ENCODE peak calls at places on chromosomes 12 and 14, in nine cellular contexts. One of them, this sample, is unnamed.

GRCh38 chr14:54766276-54767138 is 136.1 kb downstream of the GCH1 start:
- DNase-seq in dermis blood vessel endothelial cell: peak; percentile 29
- DNase-seq in nucleus accumbens: no peak
- DNase-seq in activated CD4-positive, alpha-beta memory T cell treated with anti-CD3 and anti-CD28 coated beads for 36 hours: peak; percentile 27
- DNase-seq in fibroblast of mammary gland: no peak
- DNase-seq in NCI-H460: no peak
- DNase-seq in NCI-H146: no peak
- DNase-seq in stimulated activated CD8-positive, alpha-beta memory T cell treated with anti-CD3 and anti-CD28 coated beads, Interleukin-4, amount 100 ng/mL, for 24 hours: no peak
- DNase-seq in activated T-cell treated with anti-CD3 and anti-CD28 coated beads for 24 hours: no peak
- DNase-seq in this sample: no peak

GRCh38 chr12:52380271-52380694 is 5.2 kb downstream of the KRT84 start:
- DNase-seq in dermis blood vessel endothelial cell: peak; percentile 44
- DNase-seq in nucleus accumbens: no peak
- DNase-seq in activated CD4-positive, alpha-beta memory T cell treated with anti-CD3 and anti-CD28 coated beads for 36 hours: peak; percentile 36
- DNase-seq in fibroblast of mammary gland: peak; percentile 29
- DNase-seq in NCI-H460: peak; percentile 20
- DNase-seq in NCI-H146: peak; percentile 46
- DNase-seq in stimulated activated CD8-positive, alpha-beta memory T cell treated with anti-CD3 and anti-CD28 coated beads, Interleukin-4, amount 100 ng/mL, for 24 hours: no peak
- DNase-seq in activated T-cell treated with anti-CD3 and anti-CD28 coated beads for 24 hours: no peak
- DNase-seq in this sample: peak; percentile 59

GRCh38 chr14:36524874-36525745 is 5.1 kb upstream of the NKX2-1 start:
- DNase-seq in dermis blood vessel endothelial cell: peak; percentile 28
- DNase-seq in nucleus accumbens: no peak
- DNase-seq in activated CD4-positive, alpha-beta memory T cell treated with anti-CD3 and anti-CD28 coated beads for 36 hours: peak; percentile 50
- DNase-seq in fibroblast of mammary gland: peak; percentile 32
- DNase-seq in NCI-H460: peak; percentile 55
- DNase-seq in NCI-H146: no peak
- DNase-seq in stimulated activated CD8-positive, alpha-beta memory T cell treated with anti-CD3 and anti-CD28 coated beads, Interleukin-4, amount 100 ng/mL, for 24 hours: no peak
- DNase-seq in activated T-cell treated with anti-CD3 and anti-CD28 coated beads for 24 hours: no peak
- DNase-seq in this sample: peak; percentile 30

GRCh38 chr12:103986823-103987222 is 21.2 kb downstream of the TDG start:
- DNase-seq in dermis blood vessel endothelial cell: no peak
- DNase-seq in nucleus accumbens: no peak
- DNase-seq in activated CD4-positive, alpha-beta memory T cell treated with anti-CD3 and anti-CD28 coated beads for 36 hours: no peak
- DNase-seq in fibroblast of mammary gland: no peak
- DNase-seq in NCI-H460: no peak
- DNase-seq in NCI-H146: no peak
- DNase-seq in stimulated activated CD8-positive, alpha-beta memory T cell treated with anti-CD3 and anti-CD28 coated beads, Interleukin-4, amount 100 ng/mL, for 24 hours: no peak
- DNase-seq in activated T-cell treated with anti-CD3 and anti-CD28 coated beads for 24 hours: no peak
- DNase-seq in this sample: no peak

GRCh38 chr12:52494518-52494917 is 1.5 kb upstream of the KRT6A start:
- DNase-seq in dermis blood vessel endothelial cell: no peak
- DNase-seq in nucleus accumbens: no peak
- DNase-seq in activated CD4-positive, alpha-beta memory T cell treated with anti-CD3 and anti-CD28 coated beads for 36 hours: no peak
- DNase-seq in fibroblast of mammary gland: peak; percentile 88
- DNase-seq in NCI-H460: peak; percentile 18
- DNase-seq in NCI-H146: no peak
- DNase-seq in stimulated activated CD8-positive, alpha-beta memory T cell treated with anti-CD3 and anti-CD28 coated beads, Interleukin-4, amount 100 ng/mL, for 24 hours: no peak
- DNase-seq in activated T-cell treated with anti-CD3 and anti-CD28 coated beads for 24 hours: no peak
- DNase-seq in this sample: peak; percentile 100

GRCh38 chr12:85448548-85449139 is 168.6 kb downstream of the ALX1 start:
- DNase-seq in dermis blood vessel endothelial cell: peak; percentile 46
- DNase-seq in nucleus accumbens: no peak
- DNase-seq in activated CD4-positive, alpha-beta memory T cell treated with anti-CD3 and anti-CD28 coated beads for 36 hours: no peak
- DNase-seq in fibroblast of mammary gland: peak; percentile 15
- DNase-seq in NCI-H460: peak; percentile 9
- DNase-seq in NCI-H146: peak; percentile 16
- DNase-seq in stimulated activated CD8-positive, alpha-beta memory T cell treated with anti-CD3 and anti-CD28 coated beads, Interleukin-4, amount 100 ng/mL, for 24 hours: no peak
- DNase-seq in activated T-cell treated with anti-CD3 and anti-CD28 coated beads for 24 hours: no peak
- DNase-seq in this sample: peak; percentile 32

GRCh38 chr12:95318071-95318545 is 100.5 kb downstream of the VEZT start:
- DNase-seq in dermis blood vessel endothelial cell: no peak
- DNase-seq in nucleus accumbens: no peak
- DNase-seq in activated CD4-positive, alpha-beta memory T cell treated with anti-CD3 and anti-CD28 coated beads for 36 hours: no peak
- DNase-seq in fibroblast of mammary gland: peak; percentile 66
- DNase-seq in NCI-H460: peak; percentile 44
- DNase-seq in NCI-H146: peak; percentile 84
- DNase-seq in stimulated activated CD8-positive, alpha-beta memory T cell treated with anti-CD3 and anti-CD28 coated beads, Interleukin-4, amount 100 ng/mL, for 24 hours: no peak
- DNase-seq in activated T-cell treated with anti-CD3 and anti-CD28 coated beads for 24 hours: no peak
- DNase-seq in this sample: peak; percentile 58

GRCh38 chr12:26134540-26134939 is 9.7 kb upstream of the BHLHE41 start:
- DNase-seq in dermis blood vessel endothelial cell: no peak
- DNase-seq in nucleus accumbens: no peak
- DNase-seq in activated CD4-positive, alpha-beta memory T cell treated with anti-CD3 and anti-CD28 coated beads for 36 hours: no peak
- DNase-seq in fibroblast of mammary gland: no peak
- DNase-seq in NCI-H460: no peak
- DNase-seq in NCI-H146: no peak
- DNase-seq in stimulated activated CD8-positive, alpha-beta memory T cell treated with anti-CD3 and anti-CD28 coated beads, Interleukin-4, amount 100 ng/mL, for 24 hours: no peak
- DNase-seq in activated T-cell treated with anti-CD3 and anti-CD28 coated beads for 24 hours: no peak
- DNase-seq in this sample: no peak

GRCh38 chr12:132465269-132466190 is 24.4 kb upstream of the FBRSL1 start:
- DNase-seq in dermis blood vessel endothelial cell: no peak
- DNase-seq in nucleus accumbens: no peak
- DNase-seq in activated CD4-positive, alpha-beta memory T cell treated with anti-CD3 and anti-CD28 coated beads for 36 hours: no peak
- DNase-seq in fibroblast of mammary gland: no peak
- DNase-seq in NCI-H460: no peak
- DNase-seq in NCI-H146: no peak
- DNase-seq in stimulated activated CD8-positive, alpha-beta memory T cell treated with anti-CD3 and anti-CD28 coated beads, Interleukin-4, amount 100 ng/mL, for 24 hours: no peak
- DNase-seq in activated T-cell treated with anti-CD3 and anti-CD28 coated beads for 24 hours: no peak
- DNase-seq in this sample: no peak

GRCh38 chr12:82698959-82699358 is 12.3 kb downstream of the TMTC2 start:
- DNase-seq in dermis blood vessel endothelial cell: no peak
- DNase-seq in nucleus accumbens: no peak
- DNase-seq in activated CD4-positive, alpha-beta memory T cell treated with anti-CD3 and anti-CD28 coated beads for 36 hours: no peak
- DNase-seq in fibroblast of mammary gland: no peak
- DNase-seq in NCI-H460: no peak
- DNase-seq in NCI-H146: no peak
- DNase-seq in stimulated activated CD8-positive, alpha-beta memory T cell treated with anti-CD3 and anti-CD28 coated beads, Interleukin-4, amount 100 ng/mL, for 24 hours: no peak
- DNase-seq in activated T-cell treated with anti-CD3 and anti-CD28 coated beads for 24 hours: no peak
- DNase-seq in this sample: no peak

GRCh38 chr12:101891462-101891971 is 14.1 kb downstream of the DRAM1 start:
- DNase-seq in dermis blood vessel endothelial cell: peak; percentile 76
- DNase-seq in nucleus accumbens: no peak
- DNase-seq in activated CD4-positive, alpha-beta memory T cell treated with anti-CD3 and anti-CD28 coated beads for 36 hours: no peak
- DNase-seq in fibroblast of mammary gland: peak; percentile 70
- DNase-seq in NCI-H460: no peak
- DNase-seq in NCI-H146: no peak
- DNase-seq in stimulated activated CD8-positive, alpha-beta memory T cell treated with anti-CD3 and anti-CD28 coated beads, Interleukin-4, amount 100 ng/mL, for 24 hours: no peak
- DNase-seq in activated T-cell treated with anti-CD3 and anti-CD28 coated beads for 24 hours: no peak
- DNase-seq in this sample: peak; percentile 31

GRCh38 chr12:106068296-106068695 is 70.5 kb downstream of the NUAK1 start:
- DNase-seq in dermis blood vessel endothelial cell: no peak
- DNase-seq in nucleus accumbens: no peak
- DNase-seq in activated CD4-positive, alpha-beta memory T cell treated with anti-CD3 and anti-CD28 coated beads for 36 hours: no peak
- DNase-seq in fibroblast of mammary gland: no peak
- DNase-seq in NCI-H460: no peak
- DNase-seq in NCI-H146: no peak
- DNase-seq in stimulated activated CD8-positive, alpha-beta memory T cell treated with anti-CD3 and anti-CD28 coated beads, Interleukin-4, amount 100 ng/mL, for 24 hours: no peak
- DNase-seq in activated T-cell treated with anti-CD3 and anti-CD28 coated beads for 24 hours: no peak
- DNase-seq in this sample: no peak

GRCh38 chr12:12349711-12350665 is at the start of gene MANSC1:
- DNase-seq in dermis blood vessel endothelial cell: peak; percentile 67
- DNase-seq in nucleus accumbens: peak; percentile 36
- DNase-seq in activated CD4-positive, alpha-beta memory T cell treated with anti-CD3 and anti-CD28 coated beads for 36 hours: peak; percentile 72
- DNase-seq in fibroblast of mammary gland: peak; percentile 20
- DNase-seq in NCI-H460: no peak
- DNase-seq in NCI-H146: peak; percentile 94
- DNase-seq in stimulated activated CD8-positive, alpha-beta memory T cell treated with anti-CD3 and anti-CD28 coated beads, Interleukin-4, amount 100 ng/mL, for 24 hours: peak; percentile 23
- DNase-seq in activated T-cell treated with anti-CD3 and anti-CD28 coated beads for 24 hours: peak; percentile 26
- DNase-seq in this sample: no peak

GRCh38 chr12:3172124-3173007 is 95.2 kb downstream of the TSPAN9 start:
- DNase-seq in dermis blood vessel endothelial cell: no peak
- DNase-seq in nucleus accumbens: no peak
- DNase-seq in activated CD4-positive, alpha-beta memory T cell treated with anti-CD3 and anti-CD28 coated beads for 36 hours: no peak
- DNase-seq in fibroblast of mammary gland: no peak
- DNase-seq in NCI-H460: no peak
- DNase-seq in NCI-H146: no peak
- DNase-seq in stimulated activated CD8-positive, alpha-beta memory T cell treated with anti-CD3 and anti-CD28 coated beads, Interleukin-4, amount 100 ng/mL, for 24 hours: no peak
- DNase-seq in activated T-cell treated with anti-CD3 and anti-CD28 coated beads for 24 hours: no peak
- DNase-seq in this sample: no peak

GRCh38 chr14:65551019-65551643 is 138.6 kb downstream of the FUT8 start:
- DNase-seq in dermis blood vessel endothelial cell: no peak
- DNase-seq in nucleus accumbens: no peak
- DNase-seq in activated CD4-positive, alpha-beta memory T cell treated with anti-CD3 and anti-CD28 coated beads for 36 hours: no peak
- DNase-seq in fibroblast of mammary gland: no peak
- DNase-seq in NCI-H460: no peak
- DNase-seq in NCI-H146: no peak
- DNase-seq in stimulated activated CD8-positive, alpha-beta memory T cell treated with anti-CD3 and anti-CD28 coated beads, Interleukin-4, amount 100 ng/mL, for 24 hours: no peak
- DNase-seq in activated T-cell treated with anti-CD3 and anti-CD28 coated beads for 24 hours: no peak
- DNase-seq in this sample: no peak

GRCh38 chr12:112978163-112979081 is at the start of gene OAS2:
- DNase-seq in dermis blood vessel endothelial cell: peak; percentile 77
- DNase-seq in nucleus accumbens: no peak
- DNase-seq in activated CD4-positive, alpha-beta memory T cell treated with anti-CD3 and anti-CD28 coated beads for 36 hours: peak; percentile 91
- DNase-seq in fibroblast of mammary gland: peak; percentile 76
- DNase-seq in NCI-H460: peak; percentile 25
- DNase-seq in NCI-H146: no peak
- DNase-seq in stimulated activated CD8-positive, alpha-beta memory T cell treated with anti-CD3 and anti-CD28 coated beads, Interleukin-4, amount 100 ng/mL, for 24 hours: peak; percentile 53
- DNase-seq in activated T-cell treated with anti-CD3 and anti-CD28 coated beads for 24 hours: peak; percentile 70
- DNase-seq in this sample: peak; percentile 46